ENCODE peak calls at places on chromosomes 3 and 15, in four cellular contexts. C, S, I and W are unnamed samples. For H3K4me1 and H3K9me3, the result is how much of the 10 kb centered on the place peaks cover.

GRCh38 chr3:183252973-183253363 is at the start of gene B3GNT5:
- DNase-seq in I (no peak), C (no peak), S (no peak), W (no peak)

GRCh38 chr15:31392761-31393401 is 66.2 kb downstream of the KLF13 start:
- DNase-seq in C (no peak), I (no peak), S (no peak), W (no peak)

GRCh38 chr15:29924750-29925149 is 102.5 kb upstream of the TJP1 start:
- DNase-seq in I (no peak), S (peak), C (peak), W (peak)

GRCh38 chr3:113600418-113601185 is 68.2 kb downstream of the SIDT1 start:
- DNase-seq in C (no peak), I (no peak), S (no peak), W (no peak)

GRCh38 chr3:114552527-114552812 is 258.6 kb downstream of the TIGIT start:
- DNase-seq in C (no peak), S (no peak), I (no peak), W (no peak)

GRCh38 chr3:69120879-69121464 is 1.4 kb downstream of the LMOD3 start:
- DNase-seq in I (peak), S (peak), C (peak), W (peak)

GRCh38 chr15:31367730-31368344 is 41.2 kb downstream of the KLF13 start:
- DNase-seq in C (no peak), I (no peak), S (no peak), W (no peak)

GRCh38 chr15:40930430-40931299 is 1.5 kb downstream of the DLL4 start:
- DNase-seq in S (no peak), I (no peak), C (peak), W (no peak)

GRCh38 chr15:89174476-89174875 is 46.9 kb downstream of the RLBP1 start:
- DNase-seq in S (no peak), C (no peak), I (no peak), W (no peak)

GRCh38 chr15:100763764-100764750 is 115.6 kb upstream of the ALDH1A3 start:
- DNase-seq in S (no peak), C (no peak), I (no peak), W (no peak)

GRCh38 chr3:112333386-112334334 is 704 bp downstream of the CD200 start:
- DNase-seq in I (no peak), C (no peak), S (no peak), W (peak)

GRCh38 chr3:123627673-123628670 is 43.1 kb upstream of the HACD2 start:
- DNase-seq in C (no peak), I (no peak), S (no peak), W (no peak)

GRCh38 chr3:52065264-52065756 is 8.9 kb upstream of the DUSP7 start:
- DNase-seq in S (no peak), C (no peak), I (no peak), W (no peak)

GRCh38 chr15:75022808-75023193 is 589 bp upstream of the PPCDC start:
- DNase-seq in C (no peak), S (no peak), I (no peak), W (no peak)

GRCh38 chr15:37138586-37138985 is 38.2 kb upstream of the MEIS2 start:
- DNase-seq in S (no peak), I (no peak), C (no peak), W (no peak)

GRCh38 chr15:64690008-64690407 is 85.4 kb downstream of the RBPMS2 start:
- DNase-seq in C (no peak), S (no peak), I (no peak), W (no peak)

GRCh38 chr15:64693134-64693533 is 82.3 kb downstream of the RBPMS2 start:
- DNase-seq in C (peak), S (no peak), I (no peak), W (no peak)

GRCh38 chr15:64688770-64689169 is 86.6 kb downstream of the RBPMS2 start:
- DNase-seq in I (no peak), S (no peak), C (no peak), W (no peak)

GRCh38 chr15:64692166-64692565 is 83.2 kb downstream of the RBPMS2 start:
- DNase-seq in C (no peak), S (no peak), I (no peak), W (no peak)

DNA sequence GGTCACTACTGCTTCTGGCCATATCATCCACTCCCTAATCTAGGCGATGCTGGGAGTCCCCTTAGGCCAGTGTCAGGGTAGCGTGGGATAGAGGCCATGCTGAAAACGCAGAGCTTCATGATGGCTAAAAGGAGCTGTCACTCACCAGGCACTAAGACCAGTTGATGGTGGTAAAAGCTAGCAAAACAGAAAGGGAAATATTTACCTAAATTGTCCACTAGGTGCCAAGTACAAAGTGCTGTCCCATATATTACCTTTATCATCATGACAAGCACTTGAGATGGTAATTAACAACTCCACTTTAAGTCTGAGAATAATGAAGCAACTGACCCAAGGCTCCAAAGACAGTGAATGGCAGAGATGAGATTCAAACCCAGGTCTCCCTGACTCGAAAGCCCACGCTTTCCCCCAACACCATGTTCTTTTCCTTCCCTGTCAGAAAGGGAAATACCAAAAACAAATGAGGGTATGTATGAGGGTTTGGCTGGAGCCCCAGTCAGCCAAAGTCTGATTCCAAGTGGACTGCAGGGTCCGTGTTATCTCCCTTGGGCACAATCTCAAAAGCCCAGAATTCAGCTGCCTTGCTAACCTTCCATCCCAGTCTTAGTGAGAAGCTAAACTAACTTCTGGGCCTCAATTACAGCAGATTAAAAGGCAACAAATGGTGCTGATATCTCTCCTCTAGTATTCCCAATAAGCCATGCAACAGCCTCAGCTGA is 84.7 kb downstream of the RBPMS2 start:
- DNase-seq in I (no peak), S (no peak), C (no peak), W (no peak)
- H3K4me1 ChIP-seq in I (under half), S (under half), C (under half), W (under half)

DNA sequence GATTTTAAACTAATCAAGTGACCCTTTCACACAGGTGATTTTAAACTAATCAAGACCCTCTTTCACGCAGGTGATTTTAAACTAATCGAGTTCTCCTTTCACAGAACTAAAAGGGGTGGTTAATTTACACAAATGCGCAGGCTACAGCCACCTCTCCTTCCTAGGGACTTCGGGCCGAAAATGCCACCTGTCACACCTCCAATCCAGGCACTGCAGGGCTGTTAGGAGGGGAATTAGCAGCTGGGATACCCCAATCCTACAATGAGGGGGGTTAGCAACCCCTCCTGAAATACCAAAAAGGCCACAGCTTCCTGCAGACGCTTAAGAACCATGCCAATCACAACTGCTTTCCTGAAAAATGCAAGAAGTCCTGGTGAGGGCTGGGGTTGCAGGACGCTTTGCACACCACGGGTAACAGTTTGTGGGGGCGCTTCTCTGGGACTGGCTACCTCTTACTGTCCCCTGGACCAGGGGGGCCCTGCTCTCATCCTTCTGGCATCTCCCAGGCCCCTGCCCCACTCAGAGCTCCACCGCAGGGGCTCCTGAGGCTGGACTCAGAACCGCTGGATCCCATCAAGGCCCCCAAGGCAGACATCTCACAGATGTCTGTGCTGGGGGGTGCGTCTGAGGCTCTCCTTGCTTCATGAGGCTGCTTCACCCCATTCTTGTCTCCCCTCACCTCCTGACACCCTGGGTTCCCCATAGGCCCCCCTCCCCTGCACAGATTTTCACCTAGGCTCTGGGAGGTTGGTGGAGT is 145.9 kb downstream of the OR4M2 start:
- DNase-seq in I (no peak), S (no peak), C (no peak), W (no peak)
- H3K9me3 ChIP-seq in I (under half), S (under half), C (under half), W (under half)

GRCh38 chr3:121621491-121621890 is 28.3 kb downstream of the FBXO40 start:
- DNase-seq in I (no peak), S (no peak), C (no peak), W (no peak)
- TF ChIP-seq SUZ12 in I (no peak), S (no peak), C (no peak), W (no peak)

GRCh38 chr3:161212892-161213291 is 8.2 kb upstream of the NMD3 start:
- DNase-seq in C (no peak), I (no peak), S (no peak), W (no peak)

GRCh38 chr3:161208931-161209330 is 12.2 kb upstream of the NMD3 start:
- DNase-seq in I (no peak), C (no peak), S (no peak), W (no peak)

GRCh38 chr3:161217496-161217895 is 3.6 kb upstream of the NMD3 start:
- DNase-seq in I (no peak), S (no peak), C (peak), W (no peak)

GRCh38 chr3:161215186-161215585 is 5.9 kb upstream of the NMD3 start:
- DNase-seq in S (no peak), C (peak), I (no peak), W (no peak)

GRCh38 chr3:161213644-161214043 is 7.5 kb upstream of the NMD3 start:
- DNase-seq in I (no peak), S (no peak), C (no peak), W (no peak)
- H3K4me1 ChIP-seq in I (under half), S (under half), C (under half), W (under half)

GRCh38 chr3:18411541-18411940 is 13.6 kb downstream of the SATB1 start:
- DNase-seq in S (no peak), C (no peak), I (no peak), W (no peak)
- H3K9me3 ChIP-seq in S (under half), C (under half), I (under half), W (under half)

GRCh38 chr3:94159062-94159726 is 96.3 kb downstream of the NSUN3 start:
- DNase-seq in S (no peak), C (peak), I (no peak), W (no peak)

GRCh38 chr3:94162700-94163099 is 99.8 kb downstream of the NSUN3 start:
- DNase-seq in S (no peak), C (peak), I (no peak), W (no peak)

GRCh38 chr3:94158461-94158860 is 95.6 kb downstream of the NSUN3 start:
- DNase-seq in S (no peak), C (no peak), I (no peak), W (no peak)
- TF ChIP-seq SUZ12 in S (no peak), C (no peak), I (no peak), W (no peak)

DNA sequence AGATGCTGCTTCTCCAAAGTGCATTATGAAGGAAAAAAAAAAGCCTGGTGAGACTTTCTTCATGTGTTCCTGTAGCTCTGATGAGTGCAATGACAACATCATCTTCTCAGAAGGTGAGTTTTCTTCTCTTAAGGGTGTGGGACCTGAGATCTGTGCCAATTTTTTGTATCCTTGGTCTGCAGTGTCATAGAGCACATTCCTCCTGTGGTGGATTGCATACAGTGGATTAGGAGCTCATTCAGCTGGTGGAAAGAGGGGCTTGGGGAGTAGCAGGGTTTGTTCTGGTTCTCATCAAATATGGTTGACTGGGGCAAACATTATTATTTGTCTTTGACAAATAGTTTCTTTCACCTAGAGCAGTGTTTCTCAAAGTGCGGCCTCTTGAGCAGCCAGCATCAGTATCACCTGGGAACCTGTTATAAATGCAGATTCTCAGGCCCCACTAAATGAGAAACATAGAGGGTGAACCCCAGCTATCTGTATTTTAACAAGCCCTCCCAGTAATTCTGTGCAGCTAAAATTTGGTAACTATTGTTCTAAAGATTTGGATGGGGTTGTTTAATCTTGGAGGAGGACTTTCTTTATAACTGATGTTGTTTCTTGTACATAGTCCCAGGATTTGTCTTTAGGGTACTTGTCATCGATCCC is 44.1 kb downstream of the TGFBR2 start:
- DNase-seq in S (no peak), C (no peak), I (no peak), W (no peak)
- H3K4me1 ChIP-seq in S (under half), C (half or more), I (under half), W (under half)

GRCh38 chr3:82376883-82377282 is 615.4 kb upstream of the GBE1 start:
- DNase-seq in C (no peak), S (no peak), I (no peak), W (peak)

GRCh38 chr3:82384176-82384575 is 622.7 kb upstream of the GBE1 start:
- DNase-seq in I (no peak), S (no peak), C (no peak), W (no peak)

GRCh38 chr3:82382831-82383230 is 621.4 kb upstream of the GBE1 start:
- DNase-seq in I (no peak), C (no peak), S (no peak), W (no peak)

GRCh38 chr3:82378370-82378769 is 616.9 kb upstream of the GBE1 start:
- DNase-seq in S (no peak), C (no peak), I (no peak), W (no peak)
- H3K9me3 ChIP-seq in S (half or more), C (half or more), I (under half), W (under half)

GRCh38 chr3:127712461-127712860 is 39.7 kb downstream of the ABTB1 start:
- DNase-seq in I (no peak), S (no peak), C (no peak), W (no peak)

GRCh38 chr3:127711021-127711420 is 38.3 kb downstream of the ABTB1 start:
- DNase-seq in S (no peak), I (no peak), C (no peak), W (no peak)

GRCh38 chr3:127714151-127714571 is 41.4 kb downstream of the ABTB1 start:
- DNase-seq in C (no peak), S (no peak), I (no peak), W (no peak)

GRCh38 chr3:127714866-127715265 is 42.1 kb downstream of the ABTB1 start:
- DNase-seq in S (no peak), I (no peak), C (no peak), W (no peak)

DNA sequence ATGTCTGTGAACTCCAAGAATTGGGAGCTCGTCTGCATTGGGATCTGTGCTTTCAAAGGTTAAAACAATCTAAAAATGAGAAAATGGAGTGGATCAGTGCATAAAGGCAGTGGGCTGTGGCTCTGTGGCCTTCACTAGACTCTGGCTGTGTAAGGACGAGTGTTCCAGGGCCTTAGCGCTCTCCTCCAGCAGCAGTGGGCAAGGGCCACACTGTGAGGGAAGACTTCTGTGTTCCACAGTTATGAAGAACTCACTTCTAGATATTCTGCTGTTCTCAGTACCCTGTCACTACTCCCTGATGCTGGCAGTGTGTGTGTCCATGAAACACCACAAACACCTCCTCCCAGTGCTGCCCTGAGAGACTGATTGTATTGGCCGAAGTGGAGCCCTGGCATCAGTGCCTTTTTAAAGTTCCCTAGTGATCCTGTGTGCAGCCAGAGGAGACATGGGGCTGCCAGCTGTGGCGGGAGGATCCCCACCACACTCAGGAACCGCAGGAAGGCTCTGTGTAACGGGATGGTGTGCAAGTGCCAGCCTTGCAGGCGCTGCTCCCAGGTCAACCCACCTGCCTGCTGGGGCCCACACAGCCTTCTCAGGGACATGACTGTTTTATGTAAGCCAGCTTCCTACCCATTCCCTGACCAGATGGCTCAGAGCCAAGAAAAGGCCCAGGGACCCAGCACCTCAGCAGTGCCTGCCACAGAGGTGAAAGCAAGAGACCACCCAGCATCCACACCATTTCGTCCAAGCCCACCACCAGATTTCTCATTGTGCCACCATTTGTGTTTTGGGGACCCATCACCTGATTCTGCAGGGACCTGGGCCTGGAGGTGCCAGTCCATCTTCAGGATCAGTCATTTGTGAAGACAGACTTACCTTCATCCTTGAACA is 40.4 kb downstream of the ABTB1 start:
- DNase-seq in S (no peak), C (no peak), I (no peak), W (no peak)
- TF ChIP-seq SUZ12 in S (no peak), C (no peak), I (no peak), W (no peak)

GRCh38 chr15:63473749-63473998 is 30.7 kb upstream of the USP3 start:
- DNase-seq in S (no peak), C (no peak), I (no peak), W (no peak)

GRCh38 chr15:63474810-63475316 is 29.5 kb upstream of the USP3 start:
- DNase-seq in I (peak), C (peak), S (no peak), W (no peak)

GRCh38 chr15:63473999-63474809 is 30.2 kb upstream of the USP3 start:
- DNase-seq in C (peak), S (no peak), I (peak), W (peak)

GRCh38 chr15:63476229-63476632 is 28.2 kb upstream of the USP3 start:
- DNase-seq in S (no peak), I (no peak), C (peak), W (no peak)

DNA sequence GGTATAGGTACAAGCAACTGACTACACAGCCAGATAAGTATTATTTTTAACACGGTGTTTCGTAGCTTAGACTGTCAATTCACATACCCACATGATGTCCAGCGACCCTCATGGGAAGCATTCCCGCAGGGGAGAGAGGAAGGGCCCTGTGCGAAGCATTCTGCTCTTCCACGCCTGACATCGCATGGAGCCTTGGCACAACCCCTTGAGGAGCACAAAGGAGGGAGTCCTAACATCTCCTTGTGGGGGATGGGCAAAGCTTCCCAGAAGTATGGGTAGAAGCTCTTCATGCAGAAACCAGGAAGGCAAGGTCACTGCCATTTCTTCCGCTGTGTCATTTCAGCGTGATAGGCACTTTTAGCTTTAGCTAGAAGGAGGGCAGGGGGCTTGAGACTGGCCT is 28.7 kb upstream of the USP3 start:
- DNase-seq in I (no peak), S (no peak), C (no peak), W (no peak)
- H3K4me1 ChIP-seq in I (half or more), S (under half), C (half or more), W (under half)